ENCODE peak calls at places on chromosomes 1 and 21, in five cellular contexts. Y, K, T, Q and F are unnamed samples.

GRCh38 chr21:36517366-36518075 is 37.6 kb upstream of the CLDN14 start:
- DNase-seq in T (no peak), K (no peak), Y (no peak), Q (no peak), F (no peak)

GRCh38 chr1:41028034-41028642 is 6.6 kb upstream of the SLFNL1 start:
- DNase-seq in Q (no peak), Y (no peak), T (no peak), K (no peak), F (no peak)

GRCh38 chr21:29436143-29436542 is 137.4 kb downstream of the BACH1 start:
- DNase-seq in T (no peak), K (peak), Q (no peak), Y (no peak), F (no peak)

GRCh38 chr1:45297604-45298356 is 28.9 kb upstream of the HPDL start:
- DNase-seq in K (no peak), T (no peak), Y (no peak), Q (no peak), F (no peak)

GRCh38 chr1:241507189-241507820 is 12.2 kb downstream of the FH start:
- DNase-seq in Q (no peak), T (no peak), K (peak), Y (no peak), F (no peak)

GRCh38 chr1:209008586-209008985 is 574.9 kb upstream of the CAMK1G start:
- DNase-seq in Y (no peak), K (no peak), T (no peak), Q (no peak), F (peak)

GRCh38 chr1:118979754-118980270 is 8.3 kb downstream of the TBX15 start:
- DNase-seq in T (no peak), Y (no peak), Q (peak), K (no peak), F (no peak)

GRCh38 chr1:183893561-183894289 is 88.8 kb downstream of the RGL1 start:
- DNase-seq in K (no peak), T (peak), Q (no peak), Y (no peak), F (no peak)

GRCh38 chr1:172699695-172700094 is 40.8 kb downstream of the FASLG start:
- DNase-seq in K (no peak), T (no peak), Y (no peak), Q (no peak), F (no peak)

GRCh38 chr1:170445096-170445495 is 86.9 kb upstream of the GORAB start:
- DNase-seq in T (no peak), Y (no peak), Q (no peak), K (peak), F (peak)

GRCh38 chr1:91621907-91622306 is 121.3 kb downstream of the CDC7 start:
- DNase-seq in Q (no peak), Y (no peak), K (no peak), T (no peak), F (no peak)

GRCh38 chr21:43667191-43667904 is 8.0 kb downstream of the RRP1B start:
- DNase-seq in T (no peak), Y (no peak), Q (no peak), K (peak), F (no peak)

GRCh38 chr1:214325401-214325800 is 44.4 kb downstream of the SMYD2 start:
- DNase-seq in Q (peak), Y (no peak), K (no peak), T (no peak), F (no peak)

GRCh38 chr1:228408869-228409805 is 2.5 kb upstream of the TRIM11 start:
- DNase-seq in Q (peak), T (no peak), K (no peak), Y (no peak), F (no peak)

GRCh38 chr1:175597969-175598765 is 145.2 kb downstream of the TNR start:
- DNase-seq in T (no peak), Y (no peak), K (peak), Q (no peak), F (peak)
- H3K27ac ChIP-seq in T (no peak), Y (no peak), K (no peak), Q (no peak), F (no peak)

GRCh38 chr1:167757433-167758309 is 35.9 kb downstream of the MPZL1 start:
- DNase-seq in Q (no peak), Y (no peak), K (no peak), T (no peak), F (no peak)

GRCh38 chr1:167761400-167761799 is 39.6 kb downstream of the MPZL1 start:
- DNase-seq in T (no peak), Y (no peak), Q (no peak), K (no peak), F (no peak)

GRCh38 chr1:167752219-167752985 is 30.6 kb downstream of the MPZL1 start:
- DNase-seq in Q (no peak), Y (no peak), T (no peak), K (peak), F (peak)

GRCh38 chr1:167755568-167756145 is 33.9 kb downstream of the MPZL1 start:
- DNase-seq in Y (no peak), T (no peak), Q (no peak), K (no peak), F (no peak)

DNA sequence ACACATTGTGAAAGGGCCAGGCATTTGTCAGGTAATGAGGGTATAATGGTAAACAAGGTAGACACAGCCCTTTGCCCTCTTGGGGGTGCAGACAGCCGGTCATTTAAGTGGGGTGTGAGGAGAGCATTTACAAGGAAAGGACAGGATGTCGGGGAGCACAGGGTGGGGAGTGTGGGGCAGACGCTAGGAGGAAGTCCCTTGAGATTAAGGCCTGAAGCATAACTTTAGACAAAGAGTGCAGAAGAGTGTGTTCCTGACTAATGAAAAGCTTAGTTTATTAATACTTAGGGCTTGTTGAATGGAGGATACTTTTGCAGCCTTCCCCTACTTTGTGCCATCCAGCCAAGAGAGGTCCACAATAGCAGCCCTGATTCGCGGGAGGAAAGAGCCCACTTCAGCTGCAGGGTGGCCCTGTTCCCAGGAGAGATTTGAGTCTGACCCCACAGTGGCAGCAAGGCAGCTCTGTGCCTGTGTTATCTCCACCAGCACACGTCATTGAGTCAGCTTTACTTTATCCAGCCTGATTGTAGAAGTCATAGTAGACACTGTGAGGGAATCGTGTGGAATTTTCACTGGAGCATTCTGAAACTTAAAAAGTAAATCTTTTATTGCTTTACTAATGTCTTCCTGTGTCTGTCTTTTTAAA is 35.1 kb downstream of the MPZL1 start:
- DNase-seq in Y (no peak), Q (no peak), K (peak), T (no peak), F (no peak)
- H3K27ac ChIP-seq in Y (peak), Q (no peak), K (no peak), T (no peak), F (no peak)

DNA sequence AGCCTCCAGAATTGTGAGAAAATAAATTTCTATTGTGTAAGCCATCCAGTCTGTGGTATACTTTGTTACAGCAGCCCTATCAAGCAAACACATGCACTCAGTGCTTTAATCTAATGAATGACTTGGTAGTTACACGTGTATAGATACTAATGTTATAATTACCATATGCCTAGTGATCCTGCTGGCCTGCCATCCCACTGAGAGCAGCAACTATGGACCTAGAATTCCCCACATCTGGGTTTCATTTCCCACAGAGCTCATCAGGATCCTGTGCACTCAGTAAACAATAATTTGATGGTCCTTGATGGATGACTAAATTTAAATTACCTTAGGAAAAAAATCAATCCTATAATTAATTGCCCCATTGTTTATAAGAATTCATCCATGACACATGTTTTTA is 86.5 kb upstream of the RGS1 start:
- DNase-seq in T (no peak), Q (no peak), Y (no peak), K (peak), F (no peak)
- H3K27ac ChIP-seq in T (no peak), Q (peak), Y (no peak), K (peak), F (peak)

DNA sequence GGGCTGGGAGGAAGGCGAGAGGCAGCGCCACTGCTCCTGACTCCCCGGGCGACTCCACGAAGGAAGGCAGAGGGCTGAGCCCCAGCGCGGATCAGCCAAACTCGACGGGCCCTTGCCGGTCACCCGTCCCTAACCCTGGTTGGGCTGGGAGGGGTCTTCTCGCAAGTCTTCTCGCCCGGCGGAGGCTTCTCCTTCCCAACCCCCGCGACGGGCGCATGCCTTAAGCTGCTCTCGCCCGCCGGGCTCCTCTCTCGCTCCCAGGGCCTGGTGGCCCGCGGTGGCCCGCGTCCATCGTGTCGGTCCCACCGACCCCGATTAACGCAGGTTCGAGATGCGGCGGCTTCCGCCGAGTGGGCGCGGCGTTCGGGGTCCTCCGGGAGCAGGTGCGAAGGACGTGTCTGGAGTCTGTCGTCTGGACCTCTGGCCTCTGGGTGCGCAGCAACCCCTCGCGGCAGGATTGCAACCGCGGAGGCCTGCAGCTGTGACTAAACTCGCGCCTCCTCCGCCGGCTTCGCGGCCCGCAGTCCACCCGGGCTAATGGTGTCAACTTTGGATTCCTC is 29.0 kb upstream of the PPM1J start:
- DNase-seq in T (no peak), K (peak), Q (peak), Y (no peak), F (peak)
- H3K27ac ChIP-seq in T (no peak), K (no peak), Q (no peak), Y (no peak), F (no peak)

GRCh38 chr1:18900303-18900841 is 2.0 kb downstream of the ALDH4A1 start:
- DNase-seq in Y (no peak), T (no peak), Q (no peak), K (no peak), F (no peak)
- H3K27ac ChIP-seq in Y (no peak), T (no peak), Q (no peak), K (no peak), F (no peak)

GRCh38 chr1:100628631-100629081 is 90.7 kb downstream of the GPR88 start:
- DNase-seq in T (no peak), Q (no peak), K (peak), Y (no peak), F (no peak)

GRCh38 chr1:100624886-100625430 is 87.0 kb downstream of the GPR88 start:
- DNase-seq in K (peak), T (no peak), Q (no peak), Y (no peak), F (no peak)

GRCh38 chr1:100627936-100628335 is 90.0 kb downstream of the GPR88 start:
- DNase-seq in K (no peak), T (no peak), Y (no peak), Q (no peak), F (no peak)

GRCh38 chr1:100627018-100627716 is 89.2 kb downstream of the GPR88 start:
- DNase-seq in T (no peak), Y (no peak), Q (no peak), K (peak), F (no peak)

GRCh38 chr1:100626397-100626796 is 88.5 kb downstream of the GPR88 start:
- DNase-seq in T (no peak), K (no peak), Y (no peak), Q (no peak), F (no peak)
- H3K27ac ChIP-seq in T (no peak), K (peak), Y (no peak), Q (no peak), F (no peak)